ENCODE peak calls at places on chromosomes 5 and 9, in six cellular contexts. D is amniotic stem cell, H is AG04449, V is dorsolateral prefrontal cortex, J is GM23248, B is midbrain. S is an unnamed sample.

GRCh38 chr5:42520203-42520602 is 97.0 kb downstream of the GHR start:
- DNase-seq in D (no peak), H (no peak), V (no peak), J (no peak), B (no peak), S (no peak)

GRCh38 chr5:10753178-10753577 is 7.9 kb downstream of the DAP start:
- DNase-seq in D (no peak), H (no peak), V (no peak), J (no peak), B (no peak), S (no peak)

GRCh38 chr5:40447438-40447837 is 232.3 kb upstream of the PTGER4 start:
- DNase-seq in D (no peak), H (no peak), V (no peak), J (peak; percentile 40), B (no peak), S (no peak)

GRCh38 chr5:143106175-143106574 is 297.3 kb downstream of the NR3C1 start:
- DNase-seq in D (no peak), H (no peak), V (no peak), J (peak; percentile 64), B (peak; percentile 15), S (peak; percentile 70)

GRCh38 chr5:16880547-16880946 is 55.5 kb downstream of the MYO10 start:
- DNase-seq in D (no peak), H (no peak), V (no peak), J (no peak), B (no peak), S (no peak)

GRCh38 chr5:33810491-33811120 is 81.2 kb downstream of the ADAMTS12 start:
- DNase-seq in D (no peak), H (no peak), V (no peak), J (peak; percentile 48), B (no peak), S (no peak)

GRCh38 chr5:2750026-2750757 is 1.3 kb downstream of the IRX2 start:
- DNase-seq in D (no peak), H (no peak), V (no peak), J (peak; percentile 77), B (peak; percentile 28), S (no peak)

GRCh38 chr5:122924203-122924602 is 78.8 kb downstream of the SNX24 start:
- DNase-seq in D (no peak), H (no peak), V (no peak), J (peak; percentile 83), B (no peak), S (no peak)

GRCh38 chr5:83401122-83401620 is 70.4 kb upstream of the VCAN start:
- DNase-seq in D (no peak), H (no peak), V (no peak), J (peak; percentile 6), B (no peak), S (no peak)

GRCh38 chr9:91948061-91948422 is 2.0 kb downstream of the ROR2 start:
- DNase-seq in D (no peak), H (no peak), V (no peak), J (peak; percentile 61), B (no peak), S (no peak)

GRCh38 chr5:95928724-95929253 is 32.9 kb downstream of the ELL2 start:
- DNase-seq in D (no peak), H (no peak), V (no peak), J (no peak), B (no peak), S (no peak)

GRCh38 chr5:90640484-90641059 is 82.0 kb downstream of the ADGRV1 start:
- DNase-seq in D (no peak), H (no peak), V (no peak), J (no peak), B (no peak), S (peak; percentile 51)

GRCh38 chr5:81757404-81757803 is 6.5 kb upstream of the SSBP2 start:
- DNase-seq in D (no peak), H (no peak), V (no peak), J (no peak), B (no peak), S (no peak)

GRCh38 chr5:171419663-171420428 is 399 bp downstream of the FGF18 start:
- DNase-seq in D (no peak), H (no peak), V (peak; percentile 45), J (peak; percentile 66), B (no peak), S (no peak)

GRCh38 chr5:119318256-119318914 is 37.4 kb upstream of the TNFAIP8 start:
- DNase-seq in D (no peak), H (no peak), V (no peak), J (no peak), B (no peak), S (no peak)

GRCh38 chr9:94526271-94526670 is 28.6 kb upstream of the PCAT7 start:
- DNase-seq in D (no peak), H (no peak), V (no peak), J (no peak), B (no peak), S (no peak)

GRCh38 chr5:71528206-71528605 is 58.9 kb upstream of the MCCC2 start:
- DNase-seq in D (no peak), H (no peak), V (no peak), J (peak; percentile 70), B (no peak), S (no peak)

GRCh38 chr5:173941102-173941501 is 47.9 kb upstream of the C5orf47 start:
- DNase-seq in D (no peak), H (no peak), V (no peak), J (no peak), B (no peak), S (no peak)

GRCh38 chr9:121122450-121123032 is 47.8 kb downstream of the CNTRL start:
- DNase-seq in D (no peak), H (no peak), V (no peak), J (peak; percentile 21), B (no peak), S (no peak)

GRCh38 chr9:69918317-69918716 is 97.7 kb downstream of the CFAP95 start:
- DNase-seq in D (no peak), H (no peak), V (no peak), J (no peak), B (no peak), S (no peak)

GRCh38 chr5:67301285-67301904 is 104.8 kb upstream of the CD180 start:
- DNase-seq in D (peak; percentile 37), H (peak; percentile 83), V (no peak), J (peak; percentile 95), B (no peak), S (peak; percentile 63)

GRCh38 chr9:104808030-104808614 is 44.2 kb downstream of the NIPSNAP3B start:
- DNase-seq in D (no peak), H (no peak), V (no peak), J (peak; percentile 83), B (peak; percentile 56), S (peak; percentile 68)

GRCh38 chr5:97534166-97534565 is 351.1 kb upstream of the RIOK2 start:
- DNase-seq in D (peak; percentile 74), H (peak; percentile 77), V (no peak), J (peak; percentile 87), B (peak; percentile 35), S (peak; percentile 29)

GRCh38 chr5:173884402-173885053 is 3.6 kb upstream of the CPEB4 start:
- DNase-seq in D (no peak), H (no peak), V (no peak), J (no peak), B (no peak), S (no peak)

GRCh38 chr5:91443761-91444467 is 60.8 kb upstream of the ARRDC3 start:
- DNase-seq in D (no peak), H (no peak), V (no peak), J (peak; percentile 8), B (no peak), S (no peak)

GRCh38 chr5:80165430-80165829 is 90.4 kb downstream of the SERINC5 start:
- DNase-seq in D (no peak), H (no peak), V (no peak), J (no peak), B (no peak), S (no peak)

GRCh38 chr5:126594676-126595485 is at the start of gene ALDH7A1:
- DNase-seq in D (peak; percentile 75), H (peak; percentile 44), V (peak; percentile 86), J (peak; percentile 89), B (peak; percentile 92), S (peak; percentile 97)

GRCh38 chr9:68470634-68471033 is 70.0 kb downstream of the TMEM252 start:
- DNase-seq in D (no peak), H (no peak), V (no peak), J (no peak), B (no peak), S (no peak)